ENCODE peak calls at places on chromosomes 6 and 20, in five cellular contexts. P, Y, W, K and O are unnamed samples.

GRCh38 chr20:33443006-33443511 is 504 bp downstream of the SNTA1 start:
- DNase-seq in P (peak), Y (no peak), W (peak), K (no peak), O (no peak)

GRCh38 chr6:1297746-1298145 is 14.2 kb upstream of the FOXQ1 start:
- DNase-seq in P (no peak), Y (no peak), W (no peak), K (no peak), O (peak)

GRCh38 chr20:38123021-38123587 is 42.0 kb downstream of the TGM2 start:
- DNase-seq in P (no peak), Y (no peak), W (no peak), K (peak), O (no peak)

GRCh38 chr20:38245753-38246152 is 14.8 kb downstream of the KIAA1755 start:
- DNase-seq in P (no peak), Y (no peak), W (no peak), K (no peak), O (no peak)

GRCh38 chr6:167893416-167893815 is 66.7 kb downstream of the AFDN start:
- DNase-seq in P (no peak), Y (no peak), W (no peak), K (no peak), O (no peak)

GRCh38 chr20:58703765-58704331 is 11.2 kb downstream of the NPEPL1 start:
- DNase-seq in P (no peak), Y (no peak), W (no peak), K (no peak), O (no peak)

GRCh38 chr6:19322691-19323470 is 514.3 kb upstream of the ID4 start:
- DNase-seq in P (no peak), Y (no peak), W (no peak), K (no peak), O (no peak)

GRCh38 chr6:113632220-113632864 is 224.8 kb upstream of the MARCKS start:
- DNase-seq in P (no peak), Y (no peak), W (peak), K (peak), O (peak)

GRCh38 chr6:21846541-21847451 is 253.2 kb downstream of the SOX4 start:
- DNase-seq in P (no peak), Y (no peak), W (no peak), K (no peak), O (no peak)

GRCh38 chr6:118280210-118280609 is 267.9 kb upstream of the PLN start:
- DNase-seq in P (no peak), Y (no peak), W (no peak), K (no peak), O (no peak)

GRCh38 chr6:89313006-89313405 is 2.1 kb downstream of the GABRR2 start:
- DNase-seq in P (no peak), Y (peak), W (no peak), K (no peak), O (peak)

GRCh38 chr6:170137176-170137891 is 153.5 kb downstream of the DLL1 start:
- DNase-seq in P (no peak), Y (no peak), W (peak), K (no peak), O (no peak)

GRCh38 chr6:151284431-151285060 is 44.8 kb downstream of the AKAP12 start:
- DNase-seq in P (no peak), Y (no peak), W (no peak), K (no peak), O (no peak)

GRCh38 chr20:35791823-35792222 is 20.0 kb downstream of the PHF20 start:
- DNase-seq in P (no peak), Y (no peak), W (no peak), K (peak), O (peak)